ENCODE peak calls at places on chromosomes 11 and 22, in four cellular contexts. P is OCI-M1; W is activated CD4-positive, alpha-beta memory T cell treated with anti-CD3 and anti-CD28 coated beads, Interleukin-2, amount 10 ng/mL, durations not matched to agents 7 days and 5 days; L is H7. E is an unnamed sample.

GRCh38 chr11:38814670-38815069 is 2216.6 kb upstream of the RAG2 start:
- DNase-seq in L (no peak), W (no peak), P (no peak), E (no peak)

GRCh38 chr22:30887418-30887817 is 81.2 kb downstream of the MORC2 start:
- DNase-seq in W (no peak), L (peak), P (no peak), E (peak)

GRCh38 chr22:45083659-45084305 is 74.0 kb upstream of the PHF21B start:
- DNase-seq in P (no peak), W (no peak), L (no peak), E (no peak)

GRCh38 chr11:69489031-69489745 is 7.7 kb downstream of the LINC01488 start:
- DNase-seq in W (no peak), L (no peak), P (no peak), E (peak)

GRCh38 chr11:56089697-56090096 is 3.4 kb upstream of the OR8I2 start:
- DNase-seq in W (no peak), L (no peak), P (no peak), E (no peak)

GRCh38 chr22:38397189-38398097 is 57.6 kb downstream of the KCNJ4 start:
- DNase-seq in P (peak), W (peak), L (peak), E (peak)

GRCh38 chr11:100800202-100800601 is 113.1 kb downstream of the ARHGAP42 start:
- DNase-seq in L (no peak), W (no peak), P (no peak), E (no peak)

GRCh38 chr11:118938491-118939411 is 13.0 kb upstream of the BCL9L start:
- DNase-seq in W (no peak), P (peak), L (no peak), E (peak)

GRCh38 chr11:6755303-6755952 is 16.3 kb downstream of the OR2AG2 start:
- DNase-seq in L (peak), P (peak), W (peak), E (no peak)

GRCh38 chr11:80724366-80724765 is 1283.5 kb upstream of the TENM4 start:
- DNase-seq in P (no peak), W (no peak), L (no peak), E (no peak)

GRCh38 chr11:77110836-77111235 is 8.2 kb downstream of the OMP start:
- DNase-seq in L (no peak), W (no peak), P (no peak), E (no peak)

GRCh38 chr11:637593-638507 is 781 bp downstream of the DRD4 start:
- DNase-seq in W (no peak), P (no peak), L (peak), E (peak)

GRCh38 chr11:60924110-60924905 is at the start of gene TMEM132A:
- DNase-seq in W (no peak), P (peak), L (peak), E (peak)

GRCh38 chr11:93515438-93515837 is 27.8 kb downstream of the SMCO4 start:
- DNase-seq in L (no peak), P (no peak), W (no peak), E (no peak)

GRCh38 chr11:58070585-58070984 is 39.8 kb downstream of the OR6Q1 start:
- DNase-seq in P (no peak), L (no peak), W (no peak), E (no peak)

GRCh38 chr11:1864831-1865665 is 12.2 kb downstream of the LSP1 start:
- DNase-seq in W (no peak), L (no peak), P (no peak), E (peak)

GRCh38 chr11:587978-588380 is 11.7 kb downstream of the PHRF1 start:
- DNase-seq in L (no peak), W (peak), P (no peak), E (no peak)

GRCh38 chr11:19199766-19200165 is 2.0 kb downstream of the CSRP3 start:
- DNase-seq in P (peak), W (no peak), L (no peak), E (no peak)

GRCh38 chr11:111937461-111937769 is 272 bp downstream of the DIXDC1 start:
- DNase-seq in P (no peak), L (no peak), W (no peak), E (no peak)

GRCh38 chr11:12698049-12698448 is 23.8 kb downstream of the TEAD1 start:
- DNase-seq in W (no peak), P (no peak), L (peak), E (no peak)

GRCh38 chr11:112321521-112322172 is 61.0 kb upstream of the PLET1 start:
- DNase-seq in P (peak), L (no peak), W (no peak), E (peak)

GRCh38 chr22:31646186-31647019 is 15.6 kb downstream of the PISD start:
- DNase-seq in P (no peak), W (no peak), L (peak), E (peak)

E was measured in kidney.